ENCODE peak calls at places on chromosomes 7 and 10, in four cellular contexts. S is small intestine, Y is HCT116, B is aorta. D is an unnamed sample.

GRCh38 chr7:155714702-155715101 is 70.2 kb downstream of the RBM33 start:
- DNase-seq in S (no peak), Y (no peak), B (no peak), D (no peak)

GRCh38 chr7:37920619-37921339 is at the start of gene EPDR1:
- DNase-seq in S (peak; percentile 81), Y (peak; percentile 37), B (peak; percentile 85), D (peak; percentile 63)

GRCh38 chr7:35758421-35758820 is 42.4 kb upstream of the SEPTIN7 start:
- DNase-seq in S (peak; percentile 43), Y (no peak), B (no peak), D (no peak)

GRCh38 chr10:30359373-30360206 is 10.5 kb upstream of the MTPAP start:
- DNase-seq in S (peak; percentile 80), Y (peak; percentile 82), B (peak; percentile 81), D (no peak)

GRCh38 chr7:40654171-40654570 is 519.4 kb downstream of the SUGCT start:
- DNase-seq in S (no peak), Y (no peak), B (no peak), D (no peak)

GRCh38 chr10:12319085-12319484 is 30.3 kb upstream of the CAMK1D start:
- DNase-seq in S (no peak), Y (no peak), B (no peak), D (no peak)

GRCh38 chr10:75469018-75469616 is 37.7 kb downstream of the LRMDA start:
- DNase-seq in S (no peak), Y (no peak), B (no peak), D (peak; percentile 74)

GRCh38 chr10:84267503-84268126 is 22.8 kb downstream of the RGR start:
- DNase-seq in S (peak; percentile 16), Y (peak; percentile 60), B (no peak), D (no peak)

GRCh38 chr10:123974406-123974805 is 82.8 kb upstream of the CPXM2 start:
- DNase-seq in S (peak; percentile 56), Y (peak; percentile 99), B (no peak), D (no peak)

GRCh38 chr10:6165221-6165725 is 37.5 kb upstream of the PFKFB3 start:
- DNase-seq in S (no peak), Y (no peak), B (no peak), D (no peak)

GRCh38 chr7:18874875-18875274 is 242.6 kb downstream of the TWIST1 start:
- DNase-seq in S (no peak), Y (no peak), B (no peak), D (no peak)

GRCh38 chr10:44309939-44310761 is 74.7 kb downstream of the CXCL12 start:
- DNase-seq in S (no peak), Y (no peak), B (no peak), D (no peak)

GRCh38 chr7:137888254-137888653 is 41.5 kb upstream of the DGKI start:
- DNase-seq in S (no peak), Y (no peak), B (no peak), D (no peak)

GRCh38 chr10:62584216-62584615 is 210.0 kb downstream of the ZNF365 start:
- DNase-seq in S (no peak), Y (no peak), B (no peak), D (no peak)

GRCh38 chr10:107614939-107615665 is 450.6 kb upstream of the SORCS1 start:
- DNase-seq in S (no peak), Y (no peak), B (no peak), D (no peak)

GRCh38 chr7:71770269-71770907 is 638.4 kb downstream of the GALNT17 start:
- DNase-seq in S (no peak), Y (no peak), B (no peak), D (no peak)

GRCh38 chr10:129843131-129843541 is 120.9 kb downstream of the EBF3 start:
- DNase-seq in S (no peak), Y (no peak), B (no peak), D (peak; percentile 49)

GRCh38 chr7:82961240-82961639 is 201.4 kb downstream of the PCLO start:
- DNase-seq in S (no peak), Y (no peak), B (no peak), D (no peak)

GRCh38 chr7:121623130-121623872 is 227.2 kb upstream of the FAM3C start:
- DNase-seq in S (no peak), Y (no peak), B (no peak), D (no peak)

GRCh38 chr10:130439796-130440195 is 303.6 kb downstream of the GLRX3 start:
- DNase-seq in S (no peak), Y (no peak), B (no peak), D (no peak)

GRCh38 chr10:127148933-127149220 is 47.5 kb downstream of the INSYN2A start:
- DNase-seq in S (no peak), Y (peak; percentile 66), B (no peak), D (no peak)
- H3K4me3 ChIP-seq in S (no peak overlapping the region), Y (no peak overlapping the region), B (no peak overlapping the region), D (no peak overlapping the region)

GRCh38 chr7:50555594-50556140 is 9.5 kb downstream of the DDC start:
- DNase-seq in S (no peak), Y (no peak), B (no peak), D (no peak)

GRCh38 chr7:50560865-50561351 is 4.3 kb downstream of the DDC start:
- DNase-seq in S (peak; percentile 79), Y (no peak), B (no peak), D (no peak)

GRCh38 chr7:50556247-50556976 is 8.8 kb downstream of the DDC start:
- DNase-seq in S (peak; percentile 91), Y (no peak), B (no peak), D (no peak)

GRCh38 chr7:50557114-50557513 is 8.1 kb downstream of the DDC start:
- DNase-seq in S (no peak), Y (no peak), B (no peak), D (no peak)

GRCh38 chr7:50558380-50559051 is 6.7 kb downstream of the DDC start:
- DNase-seq in S (no peak), Y (no peak), B (no peak), D (no peak)
- H3K4me1 ChIP-seq in S (peaks cover 10% of the 10 kb centered on the region), Y (no peaks in the 10 kb centered on the region), B (no peaks in the 10 kb centered on the region), D (peaks cover 3% of the 10 kb centered on the region)

DNA sequence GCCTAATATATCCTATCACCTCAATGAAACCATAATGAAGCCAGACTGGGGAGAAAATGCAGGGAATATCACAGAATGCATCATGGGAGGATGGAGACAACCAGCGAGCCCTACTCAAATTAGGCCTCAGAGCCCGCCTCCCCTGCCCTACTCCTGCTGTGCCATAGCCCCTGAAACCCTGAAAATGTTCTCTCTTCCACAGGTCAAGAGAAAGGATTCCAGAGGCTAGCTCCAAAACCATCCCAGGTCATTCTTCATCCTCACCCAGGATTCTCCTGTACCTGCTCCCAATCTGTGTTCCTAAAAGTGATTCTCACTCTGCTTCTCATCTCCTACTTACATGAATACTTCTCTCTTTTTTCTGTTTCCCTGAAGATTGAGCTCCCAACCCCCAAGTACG is 31.5 kb downstream of the PRSS2 start:
- DNase-seq in S (no peak), Y (no peak), B (no peak), D (no peak)
- H3K4me3 ChIP-seq in S (no peak overlapping the region), Y (no peak overlapping the region), B (no peak overlapping the region), D (no peak overlapping the region)

DNA sequence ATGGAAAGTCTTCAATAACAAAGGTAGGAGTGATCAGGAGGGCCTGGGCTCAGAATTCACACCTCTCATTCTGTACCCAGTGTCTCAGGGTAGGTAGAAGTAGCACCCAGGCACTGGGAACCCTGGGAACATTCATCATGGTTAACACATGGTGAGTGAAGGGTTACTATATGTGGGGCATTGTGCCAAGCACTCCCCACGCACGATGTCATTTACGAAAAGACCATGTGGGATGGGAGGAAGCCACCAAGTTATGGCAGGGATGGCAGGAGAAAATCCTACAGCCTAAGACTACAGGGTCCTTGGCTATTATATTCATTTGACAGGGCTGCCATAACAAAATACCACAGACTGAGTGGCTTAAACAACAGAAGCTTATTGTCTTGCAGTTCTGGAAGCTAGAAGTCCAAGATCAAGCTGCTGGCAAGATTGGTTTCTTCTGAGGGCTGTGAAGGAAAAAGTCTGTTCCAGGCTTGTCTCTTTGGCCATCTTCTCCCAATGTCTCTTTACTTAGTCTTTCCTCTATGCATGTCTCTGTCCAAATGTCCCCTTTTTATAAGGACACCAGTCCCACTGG is 27.7 kb upstream of the DDIT4 start:
- DNase-seq in S (no peak), Y (no peak), B (no peak), D (no peak)
- H3K4me1 ChIP-seq in S (peaks cover 13% of the 10 kb centered on the region), Y (peaks cover 40% of the 10 kb centered on the region), B (peaks cover 10% of the 10 kb centered on the region), D (peaks cover 99% of the 10 kb centered on the region)

DNA sequence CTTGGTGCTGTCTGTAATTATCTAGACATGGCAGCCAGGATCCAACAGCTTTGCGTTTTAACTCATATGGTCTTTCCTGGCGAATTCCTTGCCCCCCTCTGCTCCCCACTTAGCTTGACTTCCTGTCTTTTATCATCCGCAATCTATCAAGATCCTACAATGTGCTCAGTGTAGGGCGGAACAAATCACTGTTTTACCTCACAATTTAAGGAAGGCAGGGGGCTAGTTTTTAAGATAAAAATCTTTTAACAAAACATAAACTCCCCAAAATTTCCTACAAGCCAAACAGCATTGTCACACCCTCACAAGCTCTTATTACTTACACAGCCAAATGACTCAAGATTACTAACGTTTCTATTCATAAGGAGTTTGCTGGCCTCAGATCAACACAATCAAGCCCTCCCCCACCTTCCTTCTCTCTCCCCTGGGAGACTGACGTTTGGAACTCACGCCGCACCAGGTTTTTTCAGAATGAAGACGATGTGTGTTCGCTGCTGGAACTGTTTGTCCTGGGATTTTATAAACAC is 1.3 kb upstream of the CDK14 start:
- DNase-seq in S (no peak), Y (no peak), B (peak; percentile 79), D (no peak)
- H3K4me3 ChIP-seq in S (no peak overlapping the region), Y (no peak overlapping the region), B (peak overlapping the region; percentile 60), D (peak overlapping the region; percentile 81)

GRCh38 chr7:44056681-44057080 is 8.7 kb downstream of the PGAM2 start:
- DNase-seq in S (no peak), Y (no peak), B (peak; percentile 43), D (peak; percentile 65)
- H3K4me1 ChIP-seq in S (no peaks in the 10 kb centered on the region), Y (no peaks in the 10 kb centered on the region), B (no peaks in the 10 kb centered on the region), D (no peaks in the 10 kb centered on the region)

GRCh38 chr7:27367930-27368549 is 125.4 kb downstream of the EVX1 start:
- DNase-seq in S (no peak), Y (no peak), B (no peak), D (no peak)

GRCh38 chr7:27362026-27362425 is 119.4 kb downstream of the EVX1 start:
- DNase-seq in S (no peak), Y (no peak), B (no peak), D (no peak)

GRCh38 chr7:27367179-27367929 is 124.8 kb downstream of the EVX1 start:
- DNase-seq in S (no peak), Y (no peak), B (no peak), D (no peak)

GRCh38 chr7:27361522-27361921 is 118.9 kb downstream of the EVX1 start:
- DNase-seq in S (peak; percentile 38), Y (no peak), B (no peak), D (no peak)

GRCh38 chr7:27364344-27364758 is 121.7 kb downstream of the EVX1 start:
- DNase-seq in S (peak; percentile 11), Y (no peak), B (no peak), D (no peak)
- H3K4me3 ChIP-seq in S (no peak overlapping the region), Y (no peak overlapping the region), B (no peak overlapping the region), D (peak overlapping the region; percentile 10)

D was measured in suprapubic skin.